ENCODE peak calls at places on chromosomes 13 and 19, in eight cellular contexts. K, R, W, Z, N, T, Q and D are unnamed samples.

GRCh38 chr13:99087954-99088491 is 110.2 kb upstream of the DOCK9 start:
- DNase-seq in K (no peak), R (no peak), W (no peak), Z (no peak), N (no peak), T (peak), Q (no peak), D (no peak)

GRCh38 chr13:101425156-101425471 is 8.8 kb upstream of the NALCN start:
- DNase-seq in K (no peak), R (no peak), W (no peak), Z (no peak), N (no peak), T (no peak), Q (no peak), D (no peak)

GRCh38 chr19:35882074-35882832 is 13.9 kb downstream of the APLP1 start:
- DNase-seq in K (no peak), R (peak), W (peak), Z (no peak), N (no peak), T (peak), Q (peak), D (peak)

GRCh38 chr13:71290963-71291937 is 575.8 kb downstream of the DACH1 start:
- DNase-seq in K (no peak), R (peak), W (peak), Z (no peak), N (no peak), T (no peak), Q (peak), D (no peak)

GRCh38 chr19:28377077-28377476 is 835.9 kb downstream of the UQCRFS1 start:
- DNase-seq in K (no peak), R (no peak), W (no peak), Z (no peak), N (no peak), T (no peak), Q (peak), D (no peak)

GRCh38 chr13:51821666-51822065 is 17.7 kb upstream of the DHRS12 start:
- DNase-seq in K (no peak), R (no peak), W (no peak), Z (no peak), N (no peak), T (no peak), Q (no peak), D (no peak)

GRCh38 chr13:42561752-42562467 is 12.0 kb upstream of the TNFSF11 start:
- DNase-seq in K (no peak), R (no peak), W (peak), Z (no peak), N (no peak), T (no peak), Q (peak), D (no peak)

GRCh38 chr13:50677687-50678463 is 165.6 kb downstream of the DLEU7 start:
- DNase-seq in K (no peak), R (peak), W (peak), Z (no peak), N (no peak), T (no peak), Q (peak), D (no peak)

GRCh38 chr19:35266149-35266903 is 2.4 kb upstream of the USF2 start:
- DNase-seq in K (no peak), R (no peak), W (no peak), Z (no peak), N (no peak), T (peak), Q (no peak), D (no peak)

GRCh38 chr13:71979616-71980015 is 112.6 kb upstream of the DACH1 start:
- DNase-seq in K (no peak), R (no peak), W (peak), Z (no peak), N (no peak), T (peak), Q (peak), D (no peak)

GRCh38 chr19:6728346-6728745 is 7.9 kb upstream of the C3 start:
- DNase-seq in K (peak), R (no peak), W (no peak), Z (no peak), N (no peak), T (no peak), Q (no peak), D (no peak)

GRCh38 chr13:79631260-79631659 is 150.3 kb downstream of the NDFIP2 start:
- DNase-seq in K (no peak), R (peak), W (peak), Z (no peak), N (no peak), T (no peak), Q (peak), D (peak)

GRCh38 chr13:102679449-102680132 is 15.3 kb downstream of the METTL21C start:
- DNase-seq in K (no peak), R (no peak), W (no peak), Z (no peak), N (no peak), T (no peak), Q (no peak), D (no peak)

GRCh38 chr13:114066956-114067355 is 65.5 kb downstream of the RASA3 start:
- DNase-seq in K (no peak), R (no peak), W (no peak), Z (no peak), N (no peak), T (no peak), Q (no peak), D (no peak)

GRCh38 chr13:114068723-114069322 is 63.6 kb downstream of the RASA3 start:
- DNase-seq in K (peak), R (peak), W (no peak), Z (no peak), N (no peak), T (no peak), Q (peak), D (peak)

GRCh38 chr13:114069376-114070097 is 62.9 kb downstream of the RASA3 start:
- DNase-seq in K (peak), R (no peak), W (no peak), Z (no peak), N (no peak), T (no peak), Q (no peak), D (no peak)

GRCh38 chr13:114067381-114067885 is 65.0 kb downstream of the RASA3 start:
- DNase-seq in K (peak), R (peak), W (no peak), Z (no peak), N (no peak), T (no peak), Q (peak), D (peak)

GRCh38 chr13:114067886-114068722 is 64.3 kb downstream of the RASA3 start:
- DNase-seq in K (peak), R (no peak), W (no peak), Z (no peak), N (no peak), T (no peak), Q (no peak), D (no peak)
- H3K4me3 ChIP-seq in K (no peak), R (no peak), W (no peak), Z (no peak), N (no peak), T (no peak), Q (no peak), D (no peak)

DNA sequence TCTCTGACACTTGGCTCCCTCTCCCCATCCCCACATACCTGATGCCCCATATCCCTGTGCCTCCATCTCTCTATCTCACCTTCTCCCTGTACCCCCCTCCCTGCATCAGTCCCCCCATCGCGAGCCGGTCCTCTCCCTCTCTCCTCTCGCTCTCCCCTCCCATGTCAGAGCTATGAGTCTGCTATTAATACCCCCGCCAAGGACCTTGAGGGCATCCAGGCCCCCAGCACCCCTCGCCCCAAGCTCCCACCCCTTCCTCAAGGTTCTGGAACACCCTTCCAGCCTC is 1.6 kb downstream of the GRIN2D start:
- DNase-seq in K (no peak), R (no peak), W (no peak), Z (no peak), N (no peak), T (peak), Q (no peak), D (no peak)
- H3K4me3 ChIP-seq in K (no peak), R (no peak), W (no peak), Z (no peak), N (no peak), T (peak), Q (peak), D (no peak)

DNA sequence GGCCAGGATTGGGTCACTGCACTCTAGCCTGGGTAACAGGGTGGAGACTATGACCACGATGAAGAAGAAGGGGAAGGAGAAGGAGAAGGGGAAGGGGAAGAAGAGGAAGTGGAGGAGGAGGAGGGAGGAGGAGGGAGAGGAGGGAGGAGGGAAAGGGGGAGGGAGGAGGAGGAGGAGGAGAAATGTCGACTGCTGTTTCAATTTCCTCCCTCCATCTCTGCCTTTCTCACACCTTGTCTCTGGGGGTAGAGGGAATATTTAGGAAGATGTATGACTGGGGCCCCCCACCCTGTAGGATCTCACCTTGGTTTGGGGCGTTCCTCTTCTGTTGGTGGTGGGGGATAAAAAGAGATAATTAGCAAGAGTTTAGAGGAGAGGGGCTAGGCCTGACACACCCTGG is 3.8 kb downstream of the TNNT1 start:
- DNase-seq in K (no peak), R (no peak), W (no peak), Z (no peak), N (no peak), T (no peak), Q (no peak), D (no peak)
- H3K4me3 ChIP-seq in K (no peak), R (no peak), W (no peak), Z (no peak), N (no peak), T (no peak), Q (no peak), D (no peak)

DNA sequence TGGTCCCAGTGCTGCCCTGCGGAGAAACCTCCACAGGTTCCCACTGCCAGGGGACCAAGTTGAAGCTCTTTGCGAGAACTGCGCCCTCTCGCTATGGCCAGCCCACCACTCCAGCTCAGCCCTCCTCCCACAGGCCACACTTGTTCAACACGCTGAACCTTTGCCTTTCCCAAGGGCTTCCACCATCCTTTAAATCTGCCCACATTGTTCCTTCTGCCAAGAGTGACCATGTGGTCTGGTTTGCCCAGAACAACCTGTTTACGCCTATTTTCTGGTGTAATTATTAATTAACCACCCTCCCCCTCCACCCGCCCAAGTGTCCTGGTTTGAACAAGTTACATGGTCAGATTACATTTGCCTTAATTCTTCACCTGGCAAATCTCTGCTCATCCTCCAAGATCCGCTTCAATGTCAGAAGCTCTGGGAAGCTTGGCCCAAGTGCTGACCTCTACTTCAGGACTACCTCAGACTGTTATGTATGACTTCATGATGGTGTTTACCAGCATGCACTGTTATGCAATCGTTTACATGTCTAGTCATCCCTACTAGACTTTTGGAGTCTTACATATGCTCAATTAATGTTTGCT is 12.0 kb upstream of the USP12 start:
- DNase-seq in K (no peak), R (peak), W (no peak), Z (no peak), N (no peak), T (no peak), Q (peak), D (no peak)
- H3K4me3 ChIP-seq in K (no peak), R (no peak), W (no peak), Z (no peak), N (no peak), T (no peak), Q (no peak), D (no peak)

DNA sequence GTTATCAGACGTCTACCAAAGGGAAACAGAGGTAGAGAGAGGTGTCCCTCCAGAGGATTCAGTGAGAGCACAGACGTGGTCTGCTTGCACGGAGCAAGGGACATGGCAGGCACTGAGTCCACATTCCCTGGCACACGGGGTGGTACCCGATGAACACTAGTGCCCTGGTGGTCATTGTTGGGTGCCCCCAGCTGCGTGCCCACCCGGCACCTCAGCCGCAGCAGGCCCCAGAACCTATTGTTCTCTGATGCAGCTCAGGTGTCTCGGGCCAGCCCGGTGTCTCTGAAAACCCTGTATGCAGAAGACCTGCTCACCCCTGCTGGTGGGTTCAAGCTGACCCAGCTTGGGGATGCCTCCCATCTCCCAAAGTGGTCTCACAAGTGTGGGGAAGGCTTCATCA is 11.9 kb downstream of the SUGP1 start:
- DNase-seq in K (no peak), R (no peak), W (no peak), Z (no peak), N (no peak), T (no peak), Q (no peak), D (no peak)
- H3K4me3 ChIP-seq in K (no peak), R (no peak), W (no peak), Z (no peak), N (no peak), T (no peak), Q (no peak), D (no peak)

GRCh38 chr19:7925171-7925837 is 631 bp downstream of the CTXN1 start:
- DNase-seq in K (peak), R (peak), W (peak), Z (no peak), N (peak), T (peak), Q (peak), D (no peak)
- H3K4me3 ChIP-seq in K (peak), R (peak), W (peak), Z (peak), N (peak), T (peak), Q (peak), D (peak)

DNA sequence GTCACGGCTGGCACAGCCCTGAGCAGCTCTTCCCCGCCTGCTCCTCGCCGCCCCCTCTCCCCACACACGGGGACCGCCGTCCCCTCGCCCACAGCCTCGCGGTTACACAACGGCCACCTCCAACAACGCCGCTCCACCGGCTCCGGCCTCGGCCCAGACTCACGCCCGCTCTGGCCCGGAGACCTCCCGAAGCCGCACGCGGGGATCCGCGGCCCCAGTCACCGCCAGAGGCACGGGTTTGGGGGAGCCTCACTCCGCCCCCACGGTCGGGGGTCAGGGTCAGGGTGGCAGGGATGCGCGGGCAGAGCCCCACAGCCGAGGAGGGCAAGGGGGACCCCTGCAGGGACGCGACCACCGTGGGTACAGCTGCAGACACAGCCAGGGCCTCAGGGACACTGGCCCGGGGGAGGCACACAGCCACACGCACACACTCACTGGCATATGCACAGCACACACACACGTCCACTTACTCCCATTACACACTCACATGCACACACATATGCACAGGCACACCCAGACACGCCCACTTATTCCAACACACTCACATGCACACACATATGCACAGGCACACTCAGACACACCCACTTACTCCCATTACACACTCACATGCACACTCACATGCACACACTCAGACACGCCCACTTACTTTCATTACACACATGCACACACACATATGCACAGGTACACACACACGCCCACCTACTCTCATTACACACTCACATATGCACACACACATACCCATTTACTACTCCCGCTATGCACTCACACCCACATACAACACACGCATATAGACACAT is 1.6 kb downstream of the TTYH1 start:
- DNase-seq in K (no peak), R (no peak), W (no peak), Z (no peak), N (no peak), T (no peak), Q (no peak), D (no peak)
- H3K4me3 ChIP-seq in K (no peak), R (no peak), W (no peak), Z (no peak), N (peak), T (peak), Q (no peak), D (no peak)

GRCh38 chr19:40413291-40413994 is at the start of gene PRX:
- DNase-seq in K (no peak), R (no peak), W (no peak), Z (no peak), N (no peak), T (peak), Q (no peak), D (no peak)
- H3K4me3 ChIP-seq in K (no peak), R (no peak), W (no peak), Z (no peak), N (no peak), T (peak), Q (no peak), D (no peak)